ENCODE peak calls at places on chromosomes 2 and 18, in six cellular contexts. Z is heart left ventricle, T is adrenal gland, D is pancreas, Q is left lung, G is coronary artery. O is an unnamed sample.

GRCh38 chr2:37768491-37768925 is 97.1 kb upstream of the CDC42EP3 start:
- DNase-seq in G (peak; percentile 79), Z (peak; percentile 29), D (peak; percentile 4), Q (no peak), T (no peak), O (peak; percentile 4)

GRCh38 chr2:238388794-238389193 is 37.9 kb upstream of the ASB1 start:
- DNase-seq in D (peak; percentile 20), T (no peak), Z (no peak), G (no peak), Q (no peak), O (no peak)

GRCh38 chr2:20523798-20524197 is 76.9 kb downstream of the RHOB start:
- DNase-seq in D (no peak), G (no peak), T (no peak), Q (no peak), Z (no peak), O (no peak)

GRCh38 chr18:57728941-57729511 is 74.1 kb downstream of the ATP8B1 start:
- DNase-seq in G (no peak), Z (no peak), T (no peak), D (no peak), Q (no peak), O (no peak)

GRCh38 chr2:54574107-54574859 is 118.2 kb downstream of the SPTBN1 start:
- DNase-seq in T (peak; percentile 65), G (no peak), Z (peak; percentile 48), D (no peak), Q (no peak), O (no peak)

GRCh38 chr2:186751790-186752189 is 57.9 kb downstream of the FAM171B start:
- DNase-seq in G (no peak), Q (no peak), Z (no peak), D (no peak), T (no peak), O (no peak)

GRCh38 chr2:66469219-66469902 is 34.4 kb downstream of the MEIS1 start:
- DNase-seq in Q (no peak), Z (no peak), D (no peak), G (no peak), T (no peak), O (no peak)

GRCh38 chr2:186342029-186342428 is 144.0 kb upstream of the ZC3H15 start:
- DNase-seq in T (no peak), G (no peak), D (no peak), Z (no peak), Q (no peak), O (no peak)

GRCh38 chr18:71665131-71665530 is 879.0 kb downstream of the CBLN2 start:
- DNase-seq in D (no peak), Z (no peak), G (no peak), Q (no peak), T (no peak), O (no peak)

GRCh38 chr18:34039194-34039593 is 185.5 kb downstream of the NOL4 start:
- DNase-seq in Z (no peak), G (no peak), Q (no peak), T (no peak), D (no peak), O (no peak)

GRCh38 chr18:71849407-71849806 is 694.7 kb downstream of the CBLN2 start:
- DNase-seq in Q (no peak), Z (no peak), T (no peak), G (no peak), D (no peak), O (no peak)

GRCh38 chr2:169014780-169015179 is 16.3 kb downstream of the ABCB11 start:
- DNase-seq in T (no peak), D (no peak), Q (no peak), Z (no peak), G (no peak), O (no peak)

GRCh38 chr18:55589625-55590291 is 1.8 kb upstream of the TCF4 start:
- DNase-seq in Z (peak; percentile 97), G (peak; percentile 98), D (peak; percentile 93), Q (peak; percentile 99), T (peak; percentile 96), O (peak; percentile 46)

GRCh38 chr2:237816531-237816930 is 18.0 kb downstream of the RBM44 start:
- DNase-seq in Z (no peak), D (no peak), G (no peak), T (no peak), Q (no peak), O (no peak)

GRCh38 chr2:190512539-190513095 is 21.9 kb downstream of the NEMP2 start:
- DNase-seq in Q (peak; percentile 51), Z (no peak), G (no peak), D (no peak), T (no peak), O (no peak)

GRCh38 chr18:54720590-54720989 is 107.7 kb upstream of the RAB27B start:
- DNase-seq in Z (no peak), T (no peak), G (no peak), Q (no peak), D (no peak), O (no peak)

GRCh38 chr2:209189893-209190292 is 234.0 kb upstream of the MAP2 start:
- DNase-seq in G (no peak), Q (no peak), T (no peak), Z (no peak), D (no peak), O (no peak)

GRCh38 chr2:236656721-236657120 is 87.1 kb downstream of the ACKR3 start:
- DNase-seq in Z (peak; percentile 11), G (peak; percentile 45), T (no peak), D (no peak), Q (no peak), O (no peak)

GRCh38 chr18:50879302-50880107 is 587 bp downstream of the ME2 start:
- DNase-seq in T (no peak), Q (peak; percentile 91), Z (peak; percentile 54), D (peak; percentile 20), G (no peak), O (no peak)

GRCh38 chr18:23387265-23387664 is 65.8 kb upstream of the RIOK3 start:
- DNase-seq in G (no peak), Q (no peak), Z (no peak), D (no peak), T (no peak), O (no peak)

GRCh38 chr2:168320267-168320666 is 72.9 kb upstream of the STK39 start:
- DNase-seq in G (no peak), Q (no peak), Z (no peak), D (no peak), T (no peak), O (no peak)

GRCh38 chr2:213125646-213126347 is 25.6 kb downstream of the IKZF2 start:
- DNase-seq in Z (no peak), D (no peak), T (no peak), G (no peak), Q (no peak), O (no peak)

GRCh38 chr2:224400886-224401632 is 848 bp downstream of the FAM124B start:
- DNase-seq in T (no peak), Z (peak; percentile 22), D (no peak), G (no peak), Q (no peak), O (no peak)

GRCh38 chr2:41878726-41879366 is 169.0 kb upstream of the PKDCC start:
- DNase-seq in Z (no peak), Q (no peak), D (no peak), G (no peak), T (no peak), O (no peak)

GRCh38 chr2:6932833-6933232 is 15.6 kb downstream of the RNF144A start:
- DNase-seq in Q (no peak), Z (no peak), T (no peak), D (no peak), G (no peak), O (no peak)

GRCh38 chr2:196376984-196377877 is 205.9 kb upstream of the STK17B start:
- DNase-seq in Z (no peak), D (no peak), Q (no peak), G (no peak), T (no peak), O (peak; percentile 43)

GRCh38 chr18:57077786-57078552 is 68.9 kb upstream of the BOD1L2 start:
- DNase-seq in Z (no peak), Q (no peak), D (no peak), T (no peak), G (no peak), O (peak; percentile 87)

GRCh38 chr2:221774136-221774535 is 202.0 kb upstream of the EPHA4 start:
- DNase-seq in G (no peak), Z (no peak), D (no peak), T (no peak), Q (no peak), O (no peak)

GRCh38 chr2:222307978-222308479 is 9.2 kb upstream of the PAX3 start:
- DNase-seq in D (no peak), G (no peak), T (no peak), Q (peak; percentile 31), Z (no peak), O (no peak)

GRCh38 chr18:71899707-71900483 is 644.2 kb downstream of the CBLN2 start:
- DNase-seq in Q (no peak), T (no peak), G (no peak), D (peak; percentile 20), Z (no peak), O (no peak)

GRCh38 chr2:181312515-181312927 is 144.7 kb upstream of the ITGA4 start:
- DNase-seq in D (no peak), G (no peak), T (no peak), Q (no peak), Z (no peak), O (peak; percentile 96)

GRCh38 chr2:42914314-42914713 is 121.9 kb upstream of the HAAO start:
- DNase-seq in Z (no peak), G (no peak), Q (no peak), T (no peak), D (no peak), O (no peak)

GRCh38 chr2:110713508-110714362 is 18.6 kb upstream of the ACOXL start:
- DNase-seq in Q (no peak), G (no peak), T (no peak), Z (no peak), D (no peak), O (peak; percentile 21)

GRCh38 chr2:164992818-164993217 is 37.5 kb upstream of the SLC38A11 start:
- DNase-seq in D (peak; percentile 41), T (peak; percentile 54), G (no peak), Z (peak; percentile 60), Q (no peak), O (peak; percentile 29)
- TF ChIP-seq CTCF in D (peak; percentile 61), T (peak; percentile 23), G (peak; percentile 31), Z (peak; percentile 62), Q (peak; percentile 35), O (peak; percentile 38)

GRCh38 chr2:119113489-119113770 is 45.1 kb downstream of the C1QL2 start:
- DNase-seq in D (no peak), Z (no peak), T (no peak), Q (no peak), G (no peak), O (no peak)
- H3K4me3 ChIP-seq in D (no peak overlapping the region), Z (no peak overlapping the region), T (no peak overlapping the region), Q (no peak overlapping the region), G (no peak overlapping the region), O (no peak overlapping the region)

DNA sequence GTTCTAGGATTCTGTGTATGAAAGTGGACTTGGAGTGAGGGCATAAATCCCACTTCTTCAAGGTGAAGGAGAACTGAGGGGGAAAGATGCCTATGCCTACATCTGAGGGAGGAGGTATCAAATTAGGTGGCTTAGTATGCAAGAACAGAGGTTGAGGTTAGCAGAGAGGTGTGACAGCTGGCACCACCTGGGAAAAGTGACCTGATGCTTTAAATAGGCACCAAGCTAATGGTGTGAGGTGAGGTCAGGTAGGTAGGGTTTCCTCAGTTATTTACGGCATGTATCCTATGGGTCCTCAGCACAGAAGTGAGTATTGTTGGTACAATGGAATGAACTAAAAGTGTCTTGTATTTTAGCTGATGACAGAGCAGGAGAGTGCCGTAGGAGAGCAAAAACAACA is 367.1 kb downstream of the CLIP4 start:
- DNase-seq in Q (no peak), Z (no peak), D (no peak), G (no peak), T (no peak), O (no peak)
- TF ChIP-seq CTCF in Q (no peak), Z (no peak), D (no peak), G (no peak), T (no peak), O (no peak)

GRCh38 chr18:13454363-13455150 is 236.0 kb downstream of the LDLRAD4 start:
- DNase-seq in G (peak; percentile 64), D (no peak), Z (no peak), T (no peak), Q (no peak), O (no peak)
- H3K4me3 ChIP-seq in G (no peak overlapping the region), D (no peak overlapping the region), Z (no peak overlapping the region), T (no peak overlapping the region), Q (no peak overlapping the region), O (no peak overlapping the region)

O was measured in GM12864.